ENCODE peak calls at places on chromosomes 1 and 21, in eight cellular contexts. K is transverse colon, N is prostate gland, B is adrenal gland, A is stomach, S is sigmoid colon, P is ovary, M is breast epithelium. H is an unnamed sample.

GRCh38 chr1:26349196-26349885 is 4.6 kb downstream of the CRYBG2 start:
- DNase-seq in K (no peak), N (no peak), B (no peak), A (no peak), S (no peak), P (no peak), M (no peak), H (no peak)

GRCh38 chr1:93442276-93442675 is 5.6 kb upstream of the FNBP1L start:
- DNase-seq in K (peak), N (no peak), B (no peak), A (peak), S (no peak), P (no peak), M (no peak), H (no peak)

GRCh38 chr1:16145030-16145987 is 10.6 kb downstream of the EPHA2 start:
- DNase-seq in K (peak), N (peak), B (peak), A (peak), S (peak), P (peak), M (peak), H (peak)

GRCh38 chr1:209549384-209550001 is 34.0 kb upstream of the CAMK1G start:
- DNase-seq in K (no peak), N (no peak), B (no peak), A (no peak), S (no peak), P (no peak), M (no peak), H (no peak)

GRCh38 chr1:192232859-192233417 is 74.7 kb downstream of the RGS18 start:
- DNase-seq in K (no peak), N (no peak), B (no peak), A (no peak), S (no peak), P (no peak), M (no peak), H (no peak)

GRCh38 chr1:113872219-113872934 is 865 bp upstream of the PTPN22 start:
- DNase-seq in K (no peak), N (no peak), B (no peak), A (no peak), S (no peak), P (no peak), M (no peak), H (no peak)

GRCh38 chr21:45969921-45970673 is 11.5 kb upstream of the COL6A1 start:
- DNase-seq in K (no peak), N (no peak), B (no peak), A (no peak), S (peak), P (peak), M (no peak), H (no peak)

GRCh38 chr1:11927866-11928592 is 1.8 kb upstream of the KIAA2013 start:
- DNase-seq in K (no peak), N (no peak), B (no peak), A (no peak), S (no peak), P (no peak), M (no peak), H (peak)

GRCh38 chr1:186967659-186968394 is 139.1 kb downstream of the PLA2G4A start:
- DNase-seq in K (no peak), N (no peak), B (no peak), A (no peak), S (no peak), P (no peak), M (no peak), H (no peak)

GRCh38 chr1:201025571-201026002 is 2.1 kb upstream of the KIF21B start:
- DNase-seq in K (no peak), N (no peak), B (no peak), A (no peak), S (no peak), P (no peak), M (no peak), H (no peak)

GRCh38 chr1:91537281-91538069 is 36.8 kb downstream of the CDC7 start:
- DNase-seq in K (no peak), N (no peak), B (no peak), A (no peak), S (peak), P (no peak), M (no peak), H (no peak)

GRCh38 chr1:22041505-22041904 is 11.0 kb upstream of the CDC42 start:
- DNase-seq in K (no peak), N (peak), B (no peak), A (no peak), S (no peak), P (no peak), M (no peak), H (no peak)

GRCh38 chr1:60699304-60699703 is 383.1 kb upstream of the NFIA start:
- DNase-seq in K (no peak), N (no peak), B (no peak), A (no peak), S (no peak), P (no peak), M (no peak), H (no peak)

GRCh38 chr1:202625416-202626360 is 84.6 kb downstream of the SYT2 start:
- DNase-seq in K (peak), N (peak), B (peak), A (peak), S (peak), P (peak), M (peak), H (peak)

GRCh38 chr1:117501275-117501674 is 104.6 kb upstream of the TENT5C start:
- DNase-seq in K (no peak), N (no peak), B (no peak), A (no peak), S (no peak), P (no peak), M (no peak), H (no peak)

GRCh38 chr1:67558449-67559193 is 126.4 kb upstream of the GADD45A start:
- DNase-seq in K (no peak), N (no peak), B (no peak), A (no peak), S (no peak), P (no peak), M (no peak), H (no peak)

GRCh38 chr1:2617981-2618470 is 14.8 kb downstream of the MMEL1 start:
- DNase-seq in K (no peak), N (no peak), B (no peak), A (no peak), S (no peak), P (no peak), M (no peak), H (peak)

GRCh38 chr1:206925116-206925736 is 3.5 kb upstream of the FCMR start:
- DNase-seq in K (peak), N (no peak), B (peak), A (peak), S (no peak), P (no peak), M (no peak), H (no peak)

GRCh38 chr1:198656500-198656932 is 17.7 kb downstream of the PTPRC start:
- DNase-seq in K (peak), N (peak), B (peak), A (peak), S (peak), P (no peak), M (no peak), H (peak)

GRCh38 chr1:1318131-1318652 is 6.3 kb downstream of the INTS11 start:
- DNase-seq in K (peak), N (peak), B (peak), A (peak), S (peak), P (peak), M (peak), H (peak)

GRCh38 chr1:110132682-110133081 is 17.6 kb upstream of the SLC6A17 start:
- DNase-seq in K (no peak), N (no peak), B (no peak), A (no peak), S (no peak), P (no peak), M (no peak), H (no peak)

GRCh38 chr21:34732388-34732821 is 63.6 kb downstream of the CLIC6 start:
- DNase-seq in K (no peak), N (no peak), B (no peak), A (no peak), S (no peak), P (no peak), M (no peak), H (no peak)

GRCh38 chr1:196910208-196910607 is 22.4 kb downstream of the CFHR4 start:
- DNase-seq in K (no peak), N (no peak), B (no peak), A (no peak), S (no peak), P (no peak), M (no peak), H (no peak)

GRCh38 chr1:87061742-87062156 is 147.3 kb downstream of the HS2ST1 start:
- DNase-seq in K (no peak), N (no peak), B (no peak), A (no peak), S (no peak), P (no peak), M (no peak), H (no peak)

GRCh38 chr1:179231923-179232322 is 2.4 kb upstream of the ABL2 start:
- DNase-seq in K (no peak), N (no peak), B (no peak), A (no peak), S (no peak), P (no peak), M (no peak), H (no peak)

GRCh38 chr1:5595531-5596170 is 396.6 kb downstream of the NPHP4 start:
- DNase-seq in K (no peak), N (no peak), B (no peak), A (peak), S (no peak), P (no peak), M (no peak), H (no peak)

GRCh38 chr1:198072177-198072576 is 84.6 kb upstream of the NEK7 start:
- DNase-seq in K (no peak), N (no peak), B (no peak), A (no peak), S (no peak), P (no peak), M (no peak), H (no peak)

GRCh38 chr1:204858381-204858821 is 12.3 kb upstream of the NFASC start:
- DNase-seq in K (no peak), N (no peak), B (no peak), A (no peak), S (no peak), P (no peak), M (no peak), H (no peak)

GRCh38 chr1:245860681-245861552 is 646.2 kb downstream of the SMYD3 start:
- DNase-seq in K (no peak), N (no peak), B (no peak), A (no peak), S (no peak), P (no peak), M (no peak), H (no peak)

GRCh38 chr1:204465469-204466415 is 28.9 kb downstream of the PIK3C2B start:
- DNase-seq in K (no peak), N (no peak), B (no peak), A (no peak), S (no peak), P (no peak), M (no peak), H (no peak)

GRCh38 chr21:28444567-28444966 is 548.1 kb downstream of the LTN1 start:
- DNase-seq in K (no peak), N (no peak), B (no peak), A (no peak), S (no peak), P (no peak), M (no peak), H (no peak)

GRCh38 chr1:27382950-27383627 is at the start of gene CD164L2:
- DNase-seq in K (peak), N (peak), B (no peak), A (peak), S (no peak), P (no peak), M (peak), H (peak)
- TF ChIP-seq POLR2A in K (no peak), N (peak), B (no peak), A (no peak), S (no peak), P (no peak), M (no peak), H (no peak)

DNA sequence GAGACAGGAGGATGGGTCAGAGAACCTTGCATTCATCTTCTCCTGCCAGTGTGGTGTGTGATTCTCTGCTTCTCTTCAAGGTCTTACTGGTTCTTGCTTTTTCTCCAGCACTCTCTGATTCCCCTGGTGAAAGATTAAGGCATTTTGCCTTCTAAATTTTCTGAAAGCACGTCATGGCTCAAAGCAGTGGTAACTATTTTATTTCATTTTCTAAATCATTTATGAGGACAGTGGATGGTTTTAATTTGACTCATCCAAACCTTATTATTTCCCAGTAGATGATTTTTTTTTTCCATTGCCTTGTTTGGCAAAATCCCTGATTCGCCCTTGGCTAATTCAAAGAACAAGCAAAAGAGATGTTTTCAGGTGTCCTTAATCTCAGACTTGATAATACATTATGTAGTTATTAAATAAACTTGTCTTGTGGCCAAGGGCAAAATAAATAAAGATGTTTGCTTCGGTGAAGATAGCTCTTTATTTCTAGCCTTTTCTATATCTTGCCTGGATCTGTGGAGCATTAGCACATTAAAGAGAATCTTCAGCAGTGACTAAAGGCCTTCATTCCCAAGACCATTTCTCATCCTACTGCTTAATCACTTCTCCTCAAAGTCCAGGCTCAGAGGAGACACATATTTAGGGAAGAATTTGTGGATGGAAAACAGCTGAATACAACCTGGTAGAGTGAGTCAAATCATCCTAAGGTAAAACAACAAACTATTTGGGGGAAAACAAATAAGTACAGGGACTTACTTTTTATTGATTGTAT is 359.8 kb downstream of the DUSP10 start:
- DNase-seq in K (no peak), N (no peak), B (no peak), A (no peak), S (no peak), P (no peak), M (no peak), H (no peak)
- H3K27ac ChIP-seq in K (no peak), N (no peak), B (no peak), A (no peak), S (peak), P (no peak), M (peak), H (no peak)

DNA sequence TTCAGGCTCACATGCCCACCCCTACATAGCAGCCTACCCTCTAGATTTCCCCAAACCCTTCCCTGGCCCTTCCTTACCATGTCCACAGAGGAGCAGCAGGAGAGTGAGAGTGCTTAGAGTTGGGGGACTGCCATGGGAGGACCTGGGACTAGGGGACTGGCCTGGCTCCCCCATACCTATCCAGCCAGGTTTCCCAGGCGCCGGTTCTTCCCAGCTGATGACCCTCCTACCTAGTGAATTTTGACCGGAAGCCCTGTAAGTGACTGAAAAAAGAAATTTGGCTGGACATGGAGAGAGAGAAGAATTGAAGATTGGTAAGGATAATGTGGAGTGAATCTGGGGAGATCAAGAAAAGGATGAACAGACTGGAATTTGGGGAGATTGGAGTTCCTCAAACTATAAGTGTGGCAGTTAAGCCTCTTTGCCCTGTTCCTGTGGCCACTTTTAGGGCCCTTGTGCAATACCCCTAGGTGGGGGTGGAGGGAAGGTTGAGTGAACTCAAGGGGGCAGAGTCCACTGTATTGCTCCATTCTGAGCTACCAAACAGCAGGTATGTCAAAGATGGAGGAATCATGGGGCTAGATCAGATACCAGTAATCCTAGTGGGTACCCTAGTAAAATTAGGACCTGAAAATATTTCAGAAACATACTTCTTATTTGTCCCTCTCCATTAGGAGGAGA is 1.3 kb downstream of the HJV start:
- DNase-seq in K (no peak), N (no peak), B (no peak), A (no peak), S (no peak), P (no peak), M (no peak), H (no peak)
- TF ChIP-seq POLR2A in K (no peak), N (no peak), B (no peak), A (no peak), S (no peak), P (no peak), M (no peak), H (no peak)

DNA sequence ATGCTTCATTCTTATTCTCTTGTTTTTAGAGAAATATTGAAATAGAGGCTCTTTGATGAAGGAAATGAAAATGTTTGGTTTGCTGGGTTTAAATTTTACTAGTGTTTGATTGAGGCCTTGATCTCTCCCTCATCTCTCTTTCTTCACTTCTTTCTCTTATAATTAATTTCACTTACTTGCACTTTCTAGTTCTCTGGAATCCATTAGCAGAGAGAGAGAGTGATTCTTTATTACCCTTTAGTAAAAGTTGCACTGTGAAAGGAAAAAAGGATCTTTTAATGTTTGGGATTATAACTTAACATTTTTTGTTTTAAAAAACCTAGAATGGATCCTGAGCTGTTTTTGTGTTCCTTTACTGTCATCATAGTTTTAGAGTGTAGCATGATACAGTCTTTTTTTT is 12.2 kb downstream of the RPRD2 start:
- DNase-seq in K (no peak), N (no peak), B (no peak), A (no peak), S (no peak), P (no peak), M (no peak), H (no peak)
- H3K27ac ChIP-seq in K (no peak), N (no peak), B (no peak), A (no peak), S (no peak), P (no peak), M (no peak), H (peak)

GRCh38 chr1:162497723-162498441 is at the start of gene UHMK1:
- DNase-seq in K (peak), N (peak), B (peak), A (peak), S (peak), P (peak), M (peak), H (peak)
- TF ChIP-seq POLR2A in K (peak), N (peak), B (peak), A (peak), S (peak), P (peak), M (peak), H (peak)

H was measured in thyroid gland.